ENCODE peak calls at places on chromosomes 6 and 20, in eight cellular contexts. H, V, G, X, A, U, T and W are unnamed samples.
A peak's percentile ranks its signal among the peaks of the same experiment; 100 is the strongest.

GRCh38 chr20:63249891-63250290 is 4.4 kb downstream of the NKAIN4 start:
- DNase-seq in H (no peak), V (no peak), G (no peak), X (no peak), A (no peak), U (no peak), T (no peak), W (no peak)

GRCh38 chr20:19026901-19027644 is 185.4 kb upstream of the SLC24A3 start:
- DNase-seq in H (peak; percentile 76), V (no peak), G (no peak), X (no peak), A (no peak), U (no peak), T (no peak), W (no peak)

GRCh38 chr20:17617212-17617867 is 47.5 kb downstream of the DSTN start:
- DNase-seq in H (peak; percentile 93), V (peak; percentile 56), G (peak; percentile 76), X (peak; percentile 48), A (no peak), U (peak; percentile 25), T (peak; percentile 45), W (no peak)

GRCh38 chr6:15017251-15017650 is 228.6 kb upstream of the JARID2 start:
- DNase-seq in H (peak; percentile 83), V (peak; percentile 21), G (no peak), X (peak; percentile 11), A (no peak), U (peak; percentile 10), T (no peak), W (no peak)

GRCh38 chr6:31572041-31572911 is at the start of gene LTA:
- DNase-seq in H (no peak), V (peak; percentile 78), G (no peak), X (no peak), A (no peak), U (no peak), T (no peak), W (no peak)

GRCh38 chr6:12384417-12384912 is 94.3 kb downstream of the EDN1 start:
- DNase-seq in H (no peak), V (no peak), G (no peak), X (no peak), A (no peak), U (no peak), T (no peak), W (no peak)

GRCh38 chr6:85561750-85562357 is 31.8 kb downstream of the SNX14 start:
- DNase-seq in H (no peak), V (no peak), G (no peak), X (peak; percentile 34), A (no peak), U (peak; percentile 76), T (peak; percentile 27), W (no peak)

GRCh38 chr6:34147906-34148701 is 2.2 kb upstream of the GRM4 start:
- DNase-seq in H (peak; percentile 50), V (no peak), G (peak; percentile 53), X (no peak), A (no peak), U (no peak), T (no peak), W (no peak)

GRCh38 chr20:61765871-61766654 is 299.6 kb downstream of the TAF4 start:
- DNase-seq in H (peak; percentile 82), V (no peak), G (no peak), X (no peak), A (no peak), U (no peak), T (no peak), W (no peak)

GRCh38 chr6:140921366-140922226 is 1211.1 kb upstream of the GJE1 start:
- DNase-seq in H (peak; percentile 55), V (peak; percentile 64), G (no peak), X (peak; percentile 87), A (peak; percentile 83), U (peak; percentile 93), T (peak; percentile 89), W (peak; percentile 44)

GRCh38 chr6:44265003-44265842 is at the start of gene NFKBIE:
- DNase-seq in H (peak; percentile 98), V (peak; percentile 92), G (peak; percentile 94), X (peak; percentile 94), A (peak; percentile 52), U (peak; percentile 95), T (peak; percentile 84), W (no peak)

GRCh38 chr6:170291271-170292110 is 613 bp upstream of the DLL1 start:
- DNase-seq in H (peak; percentile 91), V (peak; percentile 48), G (peak; percentile 78), X (no peak), A (no peak), U (peak; percentile 76), T (no peak), W (no peak)

GRCh38 chr20:36793294-36794115 is 19.9 kb upstream of the DSN1 start:
- DNase-seq in H (no peak), V (no peak), G (no peak), X (no peak), A (no peak), U (no peak), T (no peak), W (no peak)

GRCh38 chr6:145727817-145728388 is 7.4 kb downstream of the EPM2A start:
- DNase-seq in H (no peak), V (no peak), G (no peak), X (no peak), A (no peak), U (peak; percentile 29), T (no peak), W (no peak)

GRCh38 chr6:209432-210103 is 82.7 kb upstream of the DUSP22 start:
- DNase-seq in H (no peak), V (peak; percentile 91), G (no peak), X (no peak), A (no peak), U (no peak), T (no peak), W (no peak)

GRCh38 chr20:4134355-4134834 is 119.0 kb upstream of the RNF24 start:
- DNase-seq in H (no peak), V (no peak), G (no peak), X (no peak), A (no peak), U (no peak), T (no peak), W (no peak)

GRCh38 chr6:143405381-143406154 is 44.9 kb downstream of the ADAT2 start:
- DNase-seq in H (no peak), V (no peak), G (no peak), X (peak; percentile 46), A (peak; percentile 69), U (peak; percentile 50), T (peak; percentile 17), W (no peak)

GRCh38 chr20:51042657-51043247 is 19.8 kb upstream of the KCNG1 start:
- DNase-seq in H (peak; percentile 87), V (no peak), G (no peak), X (no peak), A (no peak), U (no peak), T (no peak), W (no peak)

GRCh38 chr6:111201155-111201554 is 113.9 kb downstream of the SLC16A10 start:
- DNase-seq in H (no peak), V (no peak), G (no peak), X (no peak), A (no peak), U (no peak), T (no peak), W (no peak)

GRCh38 chr6:83708970-83709747 is at the start of gene SNAP91:
- DNase-seq in H (peak; percentile 93), V (peak; percentile 26), G (no peak), X (peak; percentile 22), A (no peak), U (peak; percentile 13), T (no peak), W (no peak)

GRCh38 chr20:62980380-62980960 is 26.3 kb downstream of the BHLHE23 start:
- DNase-seq in H (no peak), V (no peak), G (no peak), X (no peak), A (no peak), U (no peak), T (no peak), W (peak; percentile 71)

GRCh38 chr6:110357696-110358535 is at the start of gene METTL24:
- DNase-seq in H (peak; percentile 81), V (no peak), G (no peak), X (no peak), A (no peak), U (no peak), T (no peak), W (no peak)

GRCh38 chr6:132190097-132190814 is 211.0 kb downstream of the MOXD1 start:
- DNase-seq in H (no peak), V (peak; percentile 11), G (no peak), X (peak; percentile 56), A (peak; percentile 43), U (no peak), T (peak; percentile 43), W (peak; percentile 86)

DNA sequence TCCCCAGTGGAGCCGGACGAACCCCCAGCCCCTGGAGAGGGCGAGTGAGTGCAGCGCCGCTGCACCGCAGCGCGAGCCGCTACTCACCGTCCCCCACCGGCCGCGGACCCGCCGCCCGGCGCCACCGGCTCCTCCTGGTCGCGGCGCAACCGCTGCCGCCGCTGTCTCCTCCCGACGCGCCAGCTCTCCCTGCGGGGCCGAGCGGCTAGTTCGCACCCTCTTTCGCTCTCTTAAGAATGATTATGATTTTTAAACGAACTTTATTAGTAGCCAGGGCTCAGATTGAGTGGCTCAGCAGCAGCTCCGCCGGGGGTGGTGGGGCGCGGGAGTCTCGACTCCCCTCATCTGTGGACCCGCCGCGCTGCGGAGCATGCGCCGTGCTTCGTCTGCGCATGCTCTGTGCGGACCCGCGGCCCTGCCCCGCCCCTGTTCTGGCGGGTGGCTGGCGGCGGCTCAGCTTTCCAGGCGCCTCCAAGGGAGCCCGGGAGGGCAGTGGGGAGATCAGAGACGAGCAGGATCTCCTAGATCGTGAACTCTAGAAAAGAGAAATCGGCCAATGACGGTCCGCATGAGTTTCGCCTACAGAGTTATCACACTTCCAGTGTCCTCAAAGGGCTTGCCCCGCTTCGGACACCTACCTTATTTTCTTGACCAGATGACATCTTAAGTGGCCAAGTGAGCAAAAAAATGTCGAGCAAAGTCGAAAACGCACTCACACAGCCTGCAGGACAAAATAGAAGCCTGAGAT is at the start of gene RAB23:
- DNase-seq in H (peak; percentile 96), V (peak; percentile 89), G (peak; percentile 88), X (peak; percentile 91), A (no peak), U (peak; percentile 81), T (peak; percentile 85), W (no peak)
- TF ChIP-seq CTCF in H (peak; percentile 52), V (no peak), G (peak; percentile 7), X (peak; percentile 12), A (no peak), U (no peak), T (no peak), W (no peak)

GRCh38 chr6:40163924-40164323 is 229.7 kb upstream of the MOCS1 start:
- DNase-seq in H (no peak), V (no peak), G (no peak), X (no peak), A (no peak), U (no peak), T (no peak), W (no peak)
- H3K4me3 ChIP-seq in H (no peak overlapping the region), V (no peak overlapping the region), G (no peak overlapping the region), X (no peak overlapping the region), A (peak overlapping the region; percentile 11), U (no peak overlapping the region), T (no peak overlapping the region), W (no peak overlapping the region)

GRCh38 chr6:40474937-40475336 is 112.2 kb downstream of the LRFN2 start:
- DNase-seq in H (peak; percentile 52), V (no peak), G (no peak), X (no peak), A (no peak), U (no peak), T (no peak), W (no peak)
- TF ChIP-seq CTCF in H (no peak), V (no peak), G (no peak), X (no peak), A (no peak), U (no peak), T (no peak), W (no peak)

GRCh38 chr6:156977527-156978291 is 200.5 kb downstream of the ARID1B start:
- DNase-seq in H (no peak), V (no peak), G (no peak), X (peak; percentile 71), A (no peak), U (peak; percentile 59), T (peak; percentile 53), W (no peak)
- H3K4me3 ChIP-seq in H (no peak overlapping the region), V (no peak overlapping the region), G (no peak overlapping the region), X (no peak overlapping the region), A (no peak overlapping the region), U (no peak overlapping the region), T (no peak overlapping the region), W (no peak overlapping the region)